ENCODE peak calls at places on chromosomes 3 and 15, in nine cellular contexts. E, B, M, D, Q, P, N, A and F are unnamed samples.

GRCh38 chr15:35838422-35839150 is 292.6 kb upstream of the DPH6 start:
- DNase-seq in B (no peak), Q (no peak), D (no peak), E (no peak), A (no peak), M (no peak), P (no peak), N (no peak), F (no peak)

GRCh38 chr15:60508442-60508841 is 29.5 kb upstream of the ICE2 start:
- DNase-seq in Q (no peak), E (no peak), D (no peak), M (no peak), A (no peak), N (no peak), B (no peak), P (no peak), F (no peak)

GRCh38 chr3:188396251-188396650 is 242.3 kb downstream of the LPP start:
- DNase-seq in P (no peak), M (no peak), Q (no peak), A (no peak), E (no peak), B (no peak), D (no peak), N (no peak), F (no peak)

GRCh38 chr3:45966969-45967640 is 23.8 kb downstream of the CXCR6 start:
- DNase-seq in N (no peak), M (no peak), A (no peak), D (no peak), P (no peak), Q (no peak), E (no peak), B (no peak), F (no peak)

GRCh38 chr3:107825556-107825955 is 265.3 kb downstream of the CD47 start:
- DNase-seq in N (no peak), M (no peak), A (no peak), Q (no peak), P (no peak), D (no peak), E (no peak), B (no peak), F (no peak)

GRCh38 chr3:177463863-177464262 is 266.6 kb upstream of the TBL1XR1 start:
- DNase-seq in M (no peak), B (peak), N (no peak), D (peak), A (no peak), E (no peak), P (peak), Q (no peak), F (no peak)

GRCh38 chr15:84621358-84621979 is 20.7 kb downstream of the ZSCAN2 start:
- DNase-seq in M (no peak), P (no peak), A (no peak), B (no peak), N (no peak), D (no peak), Q (no peak), E (no peak), F (no peak)

GRCh38 chr15:44788748-44789147 is 52.4 kb downstream of the TRIM69 start:
- DNase-seq in E (no peak), B (no peak), D (peak), P (no peak), Q (no peak), M (no peak), A (no peak), N (no peak), F (no peak)

GRCh38 chr3:123026551-123027291 is 842 bp downstream of the SEMA5B start:
- DNase-seq in B (no peak), E (no peak), Q (peak), P (no peak), D (no peak), N (no peak), M (peak), A (peak), F (no peak)

GRCh38 chr3:65831733-65832425 is 206.8 kb downstream of the MAGI1 start:
- DNase-seq in E (no peak), A (no peak), M (no peak), D (peak), N (no peak), P (peak), B (peak), Q (no peak), F (no peak)

GRCh38 chr3:98548544-98548943 is 16.8 kb downstream of the GPR15 start:
- DNase-seq in N (no peak), B (no peak), P (no peak), D (no peak), E (no peak), Q (no peak), M (no peak), A (no peak), F (no peak)

GRCh38 chr3:184409331-184409926 is 29.6 kb downstream of the CHRD start:
- DNase-seq in E (no peak), M (no peak), N (no peak), B (no peak), D (no peak), P (no peak), A (no peak), Q (no peak), F (no peak)

GRCh38 chr3:169308654-169309325 is 354.7 kb downstream of the MECOM start:
- DNase-seq in Q (no peak), P (no peak), B (no peak), N (no peak), D (peak), E (no peak), M (no peak), A (no peak), F (no peak)

GRCh38 chr15:70093070-70093469 is 4.6 kb downstream of the TLE3 start:
- DNase-seq in N (no peak), Q (peak), M (no peak), B (no peak), P (peak), E (no peak), A (no peak), D (no peak), F (no peak)

GRCh38 chr15:32919749-32920414 is 202.1 kb downstream of the GREM1 start:
- DNase-seq in B (no peak), E (no peak), Q (no peak), P (peak), N (no peak), A (no peak), D (peak), M (no peak), F (no peak)

GRCh38 chr3:143482106-143483088 is 362.8 kb downstream of the CHST2 start:
- DNase-seq in B (peak), A (no peak), Q (peak), E (no peak), M (no peak), N (no peak), D (peak), P (no peak), F (no peak)

GRCh38 chr3:183277260-183277659 is 24.2 kb downstream of the B3GNT5 start:
- DNase-seq in D (no peak), M (no peak), N (no peak), E (no peak), B (no peak), A (no peak), P (no peak), Q (no peak), F (no peak)

GRCh38 chr3:10709110-10709781 is 106.8 kb upstream of the SLC6A11 start:
- DNase-seq in E (no peak), B (no peak), N (no peak), Q (no peak), D (no peak), M (peak), A (no peak), P (no peak), F (no peak)

GRCh38 chr3:184755315-184755731 is 43.5 kb upstream of the MAGEF1 start:
- DNase-seq in A (no peak), B (no peak), D (no peak), N (no peak), Q (no peak), M (no peak), P (no peak), E (no peak), F (no peak)

GRCh38 chr3:172082820-172083513 is 43.6 kb downstream of the FNDC3B start:
- DNase-seq in D (no peak), B (no peak), N (no peak), M (no peak), E (no peak), Q (no peak), A (no peak), P (no peak), F (no peak)

GRCh38 chr3:139499536-139499935 is 23.2 kb upstream of the RBP2 start:
- DNase-seq in N (no peak), D (no peak), P (no peak), E (no peak), M (no peak), Q (no peak), A (no peak), B (no peak), F (no peak)

GRCh38 chr3:32276279-32276841 is 37.9 kb downstream of the CMTM8 start:
- DNase-seq in Q (no peak), B (no peak), E (no peak), M (no peak), A (no peak), D (peak), P (peak), N (no peak), F (no peak)

GRCh38 chr3:100650651-100651611 is 41.5 kb downstream of the ADGRG7 start:
- DNase-seq in E (no peak), N (no peak), B (peak), A (no peak), D (peak), Q (no peak), P (peak), M (no peak), F (no peak)

GRCh38 chr3:138118863-138119766 is 3.7 kb upstream of the DZIP1L start:
- DNase-seq in E (no peak), A (peak), Q (peak), D (peak), B (peak), N (peak), M (peak), P (peak), F (peak)

GRCh38 chr3:113626513-113627371 is 69.7 kb downstream of the USF3 start:
- DNase-seq in N (no peak), Q (peak), D (peak), P (peak), A (no peak), B (peak), E (no peak), M (peak), F (peak)

GRCh38 chr3:52339612-52340011 is 23.5 kb downstream of the DNAH1 start:
- DNase-seq in N (peak), B (peak), D (peak), Q (peak), A (no peak), E (no peak), M (peak), P (peak), F (peak)

GRCh38 chr15:74632601-74633000 is 17.0 kb downstream of the CLK3 start:
- DNase-seq in D (no peak), A (no peak), P (no peak), Q (no peak), N (no peak), B (no peak), M (no peak), E (no peak), F (no peak)

GRCh38 chr15:43239732-43240491 is 19.1 kb upstream of the EPB42 start:
- DNase-seq in M (no peak), A (no peak), E (no peak), Q (no peak), P (no peak), B (peak), N (no peak), D (peak), F (no peak)

GRCh38 chr3:179244874-179245273 is 6.0 kb downstream of the KCNMB3 start:
- DNase-seq in E (no peak), A (no peak), N (no peak), B (no peak), M (no peak), D (no peak), Q (no peak), P (no peak), F (no peak)